ENCODE peak calls at places on chromosomes 5 and 9, in seven cellular contexts. One of them, this sample, is unnamed. For H3K36me3, the result is how much of the 10 kb centered on the place peaks cover.

GRCh38 chr5:93596676-93597441 is 13.8 kb downstream of the NR2F1 start:
- DNase-seq in astrocyte: no peak
- DNase-seq in bronchial epithelial cell: no peak
- DNase-seq in endothelial cell of umbilical vein: no peak
- DNase-seq in stomach: peak
- DNase-seq in fibroblast of lung: no peak
- DNase-seq in ovary: no peak
- DNase-seq in this sample: no peak

GRCh38 chr9:133463234-133463863 is 3.6 kb downstream of the CACFD1 start:
- DNase-seq in astrocyte: no peak
- DNase-seq in bronchial epithelial cell: peak
- DNase-seq in stomach: no peak
- DNase-seq in ovary: no peak
- DNase-seq in fibroblast of lung: no peak
- DNase-seq in endothelial cell of umbilical vein: no peak
- DNase-seq in this sample: no peak

GRCh38 chr9:129276486-129277260 is 98.6 kb upstream of the IER5L start:
- DNase-seq in endothelial cell of umbilical vein: no peak
- DNase-seq in bronchial epithelial cell: no peak
- DNase-seq in ovary: peak
- DNase-seq in stomach: no peak
- DNase-seq in astrocyte: no peak
- DNase-seq in fibroblast of lung: no peak
- DNase-seq in this sample: peak

GRCh38 chr9:79256691-79257213 is 315.0 kb upstream of the TLE4 start:
- DNase-seq in ovary: no peak
- DNase-seq in astrocyte: peak
- DNase-seq in fibroblast of lung: peak
- DNase-seq in bronchial epithelial cell: no peak
- DNase-seq in stomach: no peak
- DNase-seq in endothelial cell of umbilical vein: no peak
- DNase-seq in this sample: no peak

GRCh38 chr9:118128313-118128712 is 424.1 kb downstream of the TLR4 start:
- DNase-seq in bronchial epithelial cell: no peak
- DNase-seq in ovary: no peak
- DNase-seq in fibroblast of lung: no peak
- DNase-seq in stomach: no peak
- DNase-seq in endothelial cell of umbilical vein: no peak
- DNase-seq in astrocyte: no peak
- DNase-seq in this sample: no peak

GRCh38 chr9:135249191-135249590 is 161.7 kb downstream of the OLFM1 start:
- DNase-seq in ovary: no peak
- DNase-seq in stomach: no peak
- DNase-seq in fibroblast of lung: no peak
- DNase-seq in bronchial epithelial cell: no peak
- DNase-seq in astrocyte: no peak
- DNase-seq in endothelial cell of umbilical vein: no peak
- DNase-seq in this sample: no peak

GRCh38 chr5:67013719-67014118 is 182.9 kb downstream of the CD180 start:
- DNase-seq in stomach: no peak
- DNase-seq in astrocyte: peak
- DNase-seq in endothelial cell of umbilical vein: no peak
- DNase-seq in fibroblast of lung: no peak
- DNase-seq in bronchial epithelial cell: no peak
- DNase-seq in ovary: no peak
- DNase-seq in this sample: no peak

GRCh38 chr5:57495285-57495684 is 12.7 kb upstream of the ACTBL2 start:
- DNase-seq in endothelial cell of umbilical vein: peak
- DNase-seq in ovary: no peak
- DNase-seq in stomach: no peak
- DNase-seq in bronchial epithelial cell: no peak
- DNase-seq in astrocyte: no peak
- DNase-seq in fibroblast of lung: no peak
- DNase-seq in this sample: no peak

GRCh38 chr9:82376677-82377232 is 388.2 kb downstream of the SPATA31D1 start:
- DNase-seq in fibroblast of lung: no peak
- DNase-seq in stomach: no peak
- DNase-seq in endothelial cell of umbilical vein: no peak
- DNase-seq in astrocyte: no peak
- DNase-seq in ovary: no peak
- DNase-seq in bronchial epithelial cell: no peak
- DNase-seq in this sample: no peak

GRCh38 chr5:134649163-134649916 is 755 bp downstream of the SEC24A start:
- DNase-seq in bronchial epithelial cell: peak
- DNase-seq in endothelial cell of umbilical vein: peak
- DNase-seq in ovary: peak
- DNase-seq in stomach: peak
- DNase-seq in astrocyte: no peak
- DNase-seq in fibroblast of lung: peak
- DNase-seq in this sample: no peak

GRCh38 chr5:75446068-75446467 is 65.4 kb downstream of the CERT1 start:
- DNase-seq in endothelial cell of umbilical vein: no peak
- DNase-seq in bronchial epithelial cell: no peak
- DNase-seq in ovary: no peak
- DNase-seq in astrocyte: no peak
- DNase-seq in fibroblast of lung: no peak
- DNase-seq in stomach: no peak
- DNase-seq in this sample: no peak

GRCh38 chr5:148393390-148393741 is 9.6 kb downstream of the FBXO38 start:
- DNase-seq in ovary: no peak
- DNase-seq in astrocyte: no peak
- DNase-seq in bronchial epithelial cell: no peak
- DNase-seq in fibroblast of lung: no peak
- DNase-seq in endothelial cell of umbilical vein: peak
- DNase-seq in stomach: no peak
- DNase-seq in this sample: no peak

GRCh38 chr9:135281151-135281550 is 193.7 kb downstream of the OLFM1 start:
- DNase-seq in fibroblast of lung: no peak
- DNase-seq in ovary: no peak
- DNase-seq in bronchial epithelial cell: no peak
- DNase-seq in endothelial cell of umbilical vein: no peak
- DNase-seq in astrocyte: no peak
- DNase-seq in stomach: no peak
- DNase-seq in this sample: no peak

GRCh38 chr9:99614341-99614740 is 207.3 kb upstream of the NR4A3 start:
- DNase-seq in ovary: no peak
- DNase-seq in astrocyte: no peak
- DNase-seq in bronchial epithelial cell: no peak
- DNase-seq in stomach: no peak
- DNase-seq in fibroblast of lung: no peak
- DNase-seq in endothelial cell of umbilical vein: no peak
- DNase-seq in this sample: no peak

GRCh38 chr9:13443380-13444271 is 164.1 kb upstream of the MPDZ start:
- DNase-seq in ovary: no peak
- DNase-seq in astrocyte: no peak
- DNase-seq in endothelial cell of umbilical vein: no peak
- DNase-seq in bronchial epithelial cell: no peak
- DNase-seq in stomach: no peak
- DNase-seq in fibroblast of lung: peak
- DNase-seq in this sample: no peak

GRCh38 chr9:15720861-15721260 is 168.0 kb downstream of the CCDC171 start:
- DNase-seq in endothelial cell of umbilical vein: no peak
- DNase-seq in stomach: no peak
- DNase-seq in ovary: no peak
- DNase-seq in bronchial epithelial cell: no peak
- DNase-seq in fibroblast of lung: no peak
- DNase-seq in astrocyte: no peak
- DNase-seq in this sample: no peak

GRCh38 chr5:139376364-139376763 is 6.7 kb downstream of the SLC23A1 start:
- DNase-seq in ovary: no peak
- DNase-seq in stomach: no peak
- DNase-seq in fibroblast of lung: no peak
- DNase-seq in astrocyte: no peak
- DNase-seq in endothelial cell of umbilical vein: no peak
- DNase-seq in bronchial epithelial cell: no peak
- DNase-seq in this sample: no peak

GRCh38 chr5:6457592-6457991 is 8.9 kb downstream of the UBE2QL1 start:
- DNase-seq in fibroblast of lung: no peak
- DNase-seq in astrocyte: no peak
- DNase-seq in bronchial epithelial cell: no peak
- DNase-seq in stomach: no peak
- DNase-seq in ovary: no peak
- DNase-seq in endothelial cell of umbilical vein: no peak
- DNase-seq in this sample: no peak

GRCh38 chr5:107778651-107779050 is 107.9 kb upstream of the EFNA5 start:
- DNase-seq in fibroblast of lung: no peak
- DNase-seq in bronchial epithelial cell: no peak
- DNase-seq in endothelial cell of umbilical vein: no peak
- DNase-seq in ovary: no peak
- DNase-seq in astrocyte: no peak
- DNase-seq in stomach: no peak
- DNase-seq in this sample: no peak
- H3K36me3 ChIP-seq in fibroblast of lung: under half
- H3K36me3 ChIP-seq in bronchial epithelial cell: under half
- H3K36me3 ChIP-seq in endothelial cell of umbilical vein: under half
- H3K36me3 ChIP-seq in ovary: under half
- H3K36me3 ChIP-seq in astrocyte: under half
- H3K36me3 ChIP-seq in stomach: under half
- H3K36me3 ChIP-seq in this sample: under half

GRCh38 chr9:120714088-120714845 is at the start of gene MEGF9:
- DNase-seq in stomach: peak
- DNase-seq in endothelial cell of umbilical vein: peak
- DNase-seq in ovary: peak
- DNase-seq in fibroblast of lung: peak
- DNase-seq in astrocyte: peak
- DNase-seq in bronchial epithelial cell: peak
- DNase-seq in this sample: peak

GRCh38 chr9:120712539-120713031 is 1.7 kb downstream of the MEGF9 start:
- DNase-seq in bronchial epithelial cell: no peak
- DNase-seq in ovary: no peak
- DNase-seq in fibroblast of lung: no peak
- DNase-seq in endothelial cell of umbilical vein: no peak
- DNase-seq in stomach: no peak
- DNase-seq in astrocyte: no peak
- DNase-seq in this sample: no peak

GRCh38 chr9:120711841-120712538 is 2.3 kb downstream of the MEGF9 start:
- DNase-seq in astrocyte: no peak
- DNase-seq in bronchial epithelial cell: peak
- DNase-seq in ovary: no peak
- DNase-seq in fibroblast of lung: peak
- DNase-seq in stomach: no peak
- DNase-seq in endothelial cell of umbilical vein: no peak
- DNase-seq in this sample: no peak

GRCh38 chr9:120714846-120715231 is 569 bp upstream of the MEGF9 start:
- DNase-seq in astrocyte: no peak
- DNase-seq in endothelial cell of umbilical vein: no peak
- DNase-seq in fibroblast of lung: no peak
- DNase-seq in bronchial epithelial cell: no peak
- DNase-seq in stomach: no peak
- DNase-seq in ovary: peak
- DNase-seq in this sample: peak

DNA sequence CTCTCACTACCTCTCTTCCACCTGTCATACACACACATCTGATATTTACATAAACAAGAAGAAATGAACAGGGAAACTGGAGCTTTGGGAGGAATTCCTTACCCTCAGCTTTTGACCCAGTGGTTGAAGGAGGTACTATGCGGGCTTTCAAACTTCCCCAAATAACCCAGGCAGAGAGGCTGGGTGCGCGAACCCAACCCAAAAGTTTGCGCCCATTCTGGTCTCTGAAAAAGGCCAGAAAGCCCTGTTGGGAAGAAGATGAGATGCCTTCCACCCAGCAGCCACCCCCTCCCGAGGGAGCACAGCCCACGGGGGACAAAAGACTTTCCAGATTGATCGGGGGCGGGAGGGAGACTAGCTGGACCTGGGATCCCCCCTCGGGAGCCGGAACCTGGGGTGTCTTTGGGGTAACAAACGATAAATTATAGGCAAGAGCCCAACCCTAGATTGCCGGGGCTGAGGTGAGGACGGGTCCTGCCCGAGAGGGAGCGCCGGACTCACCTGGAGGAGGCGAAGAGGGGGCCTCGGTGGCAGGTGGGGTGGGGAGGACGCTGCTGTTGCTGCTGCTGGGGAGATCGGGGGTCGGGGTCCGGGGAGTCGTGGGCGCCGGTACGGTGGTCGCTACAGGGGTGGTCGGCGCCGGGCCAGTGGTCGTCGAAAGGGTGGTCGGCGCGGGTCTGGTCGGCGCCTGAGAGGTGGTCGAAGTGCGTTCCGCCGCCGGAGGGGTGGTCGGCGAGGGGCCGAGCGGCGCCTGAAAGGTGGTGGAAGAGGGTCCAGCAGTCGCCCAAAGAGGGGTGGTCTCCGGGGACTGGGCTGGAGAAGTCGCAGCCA is 798 bp downstream of the MEGF9 start:
- DNase-seq in bronchial epithelial cell: no peak
- DNase-seq in astrocyte: no peak
- DNase-seq in endothelial cell of umbilical vein: no peak
- DNase-seq in stomach: no peak
- DNase-seq in ovary: peak
- DNase-seq in fibroblast of lung: peak
- DNase-seq in this sample: peak
- TF ChIP-seq CTCF in bronchial epithelial cell: no peak
- TF ChIP-seq CTCF in astrocyte: peak
- TF ChIP-seq CTCF in endothelial cell of umbilical vein: no peak
- TF ChIP-seq CTCF in stomach: no peak
- TF ChIP-seq CTCF in ovary: no peak
- TF ChIP-seq CTCF in fibroblast of lung: no peak
- TF ChIP-seq CTCF in this sample: no peak

DNA sequence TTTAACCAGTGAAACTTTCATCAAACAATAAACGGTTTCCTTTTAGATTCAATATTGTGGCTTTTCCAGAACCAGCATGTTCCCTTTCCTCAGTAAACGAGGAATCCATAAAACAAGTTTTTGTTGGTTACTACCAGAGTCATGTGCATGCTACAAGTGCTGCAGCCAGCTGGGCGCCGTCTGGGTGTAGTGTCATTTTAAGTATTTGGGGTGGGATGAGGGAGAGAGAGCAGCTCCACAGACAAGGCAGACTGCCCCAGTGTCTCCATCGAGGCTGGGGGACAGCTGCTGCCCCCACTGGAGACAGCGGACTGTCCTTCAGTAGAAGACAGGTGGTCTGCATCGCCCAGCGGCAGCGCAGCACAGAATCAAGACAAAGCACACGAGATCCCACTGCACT is 17.3 kb downstream of the ARPC5L start:
- DNase-seq in ovary: no peak
- DNase-seq in stomach: no peak
- DNase-seq in endothelial cell of umbilical vein: no peak
- DNase-seq in bronchial epithelial cell: no peak
- DNase-seq in astrocyte: no peak
- DNase-seq in fibroblast of lung: no peak
- DNase-seq in this sample: no peak
- H3K36me3 ChIP-seq in ovary: under half
- H3K36me3 ChIP-seq in stomach: half or more
- H3K36me3 ChIP-seq in endothelial cell of umbilical vein: under half
- H3K36me3 ChIP-seq in bronchial epithelial cell: under half
- H3K36me3 ChIP-seq in astrocyte: under half
- H3K36me3 ChIP-seq in fibroblast of lung: under half
- H3K36me3 ChIP-seq in this sample: under half

GRCh38 chr5:113331201-113331551 is 103.6 kb downstream of the TSSK1B start:
- DNase-seq in ovary: no peak
- DNase-seq in fibroblast of lung: peak
- DNase-seq in bronchial epithelial cell: no peak
- DNase-seq in endothelial cell of umbilical vein: no peak
- DNase-seq in astrocyte: peak
- DNase-seq in stomach: no peak
- DNase-seq in this sample: no peak

GRCh38 chr5:113325054-113325453 is 109.7 kb downstream of the TSSK1B start:
- DNase-seq in endothelial cell of umbilical vein: peak
- DNase-seq in stomach: no peak
- DNase-seq in ovary: no peak
- DNase-seq in astrocyte: peak
- DNase-seq in fibroblast of lung: no peak
- DNase-seq in bronchial epithelial cell: no peak
- DNase-seq in this sample: no peak

GRCh38 chr5:113329981-113330380 is 104.8 kb downstream of the TSSK1B start:
- DNase-seq in fibroblast of lung: no peak
- DNase-seq in endothelial cell of umbilical vein: no peak
- DNase-seq in astrocyte: no peak
- DNase-seq in ovary: no peak
- DNase-seq in stomach: no peak
- DNase-seq in bronchial epithelial cell: no peak
- DNase-seq in this sample: no peak

GRCh38 chr5:113330533-113331200 is 104.1 kb downstream of the TSSK1B start:
- DNase-seq in astrocyte: peak
- DNase-seq in bronchial epithelial cell: peak
- DNase-seq in endothelial cell of umbilical vein: peak
- DNase-seq in ovary: no peak
- DNase-seq in stomach: no peak
- DNase-seq in fibroblast of lung: peak
- DNase-seq in this sample: peak
- TF ChIP-seq CTCF in astrocyte: peak
- TF ChIP-seq CTCF in bronchial epithelial cell: peak
- TF ChIP-seq CTCF in endothelial cell of umbilical vein: peak
- TF ChIP-seq CTCF in ovary: peak
- TF ChIP-seq CTCF in stomach: peak
- TF ChIP-seq CTCF in fibroblast of lung: no peak
- TF ChIP-seq CTCF in this sample: peak